ENCODE peak calls at places on chromosomes 3 and 15, in ten cellular contexts. H, V, B, Q, O, F, K, T, P and E are unnamed samples.
A peak's percentile ranks its signal among the peaks of the same experiment; 100 is the strongest.

GRCh38 chr3:197003461-197004385 is 25.9 kb downstream of the MELTF start:
- DNase-seq in B (peak; percentile 79), H (peak; percentile 28), T (no peak), O (peak; percentile 57), Q (no peak), F (peak; percentile 49), K (peak; percentile 33), P (no peak), V (no peak), E (no peak)

GRCh38 chr3:142886021-142886420 is 2.9 kb downstream of the PCOLCE2 start:
- DNase-seq in K (no peak), F (no peak), O (no peak), T (no peak), V (no peak), B (no peak), Q (no peak), H (no peak), P (no peak), E (no peak)

GRCh38 chr15:40392986-40393948 is 10.7 kb downstream of the KNSTRN start:
- DNase-seq in Q (no peak), K (no peak), O (no peak), T (no peak), B (no peak), V (no peak), F (no peak), H (no peak), P (peak; percentile 66), E (peak; percentile 18)

GRCh38 chr3:137946341-137946973 is 63.5 kb upstream of the CLDN18 start:
- DNase-seq in H (peak; percentile 89), T (peak; percentile 39), K (peak; percentile 50), Q (peak; percentile 84), O (peak; percentile 24), B (no peak), F (peak; percentile 45), P (peak; percentile 77), V (peak; percentile 24), E (peak; percentile 34)

GRCh38 chr3:108388136-108389132 is 92.1 kb downstream of the HHLA2 start:
- DNase-seq in F (no peak), T (peak; percentile 64), H (no peak), P (no peak), K (no peak), B (no peak), O (no peak), Q (no peak), V (no peak), E (no peak)

GRCh38 chr3:157467165-157467564 is 30.5 kb downstream of the PTX3 start:
- DNase-seq in F (no peak), T (peak; percentile 33), O (no peak), Q (no peak), H (no peak), P (peak; percentile 57), B (no peak), V (no peak), K (no peak), E (no peak)

GRCh38 chr3:171640520-171641412 is 169.5 kb downstream of the PLD1 start:
- DNase-seq in P (peak; percentile 52), H (peak; percentile 23), V (peak; percentile 21), K (no peak), O (no peak), T (peak; percentile 63), Q (no peak), B (no peak), F (no peak), E (peak; percentile 7)

GRCh38 chr15:68211656-68212320 is 6.7 kb upstream of the CALML4 start:
- DNase-seq in K (no peak), P (no peak), V (no peak), H (no peak), B (peak; percentile 70), T (no peak), F (no peak), Q (no peak), O (no peak), E (no peak)

GRCh38 chr3:14179114-14179465 is 473 bp downstream of the LSM3 start:
- DNase-seq in H (no peak), T (no peak), V (no peak), F (no peak), K (no peak), B (no peak), P (no peak), Q (no peak), O (no peak), E (no peak)

GRCh38 chr3:74091204-74091603 is 466.5 kb upstream of the PDZRN3 start:
- DNase-seq in F (no peak), T (no peak), K (no peak), Q (no peak), P (no peak), B (no peak), H (no peak), O (no peak), V (no peak), E (no peak)

GRCh38 chr3:124383051-124383450 is 347.2 kb upstream of the UMPS start:
- DNase-seq in O (no peak), F (no peak), Q (no peak), H (no peak), V (no peak), P (no peak), B (no peak), T (no peak), K (no peak), E (no peak)

GRCh38 chr3:180294282-180295027 is 257.7 kb upstream of the PEX5L start:
- DNase-seq in F (no peak), B (no peak), T (no peak), V (no peak), H (no peak), P (no peak), K (peak; percentile 22), O (no peak), Q (no peak), E (no peak)

GRCh38 chr3:180295811-180296210 is 259.1 kb upstream of the PEX5L start:
- DNase-seq in V (no peak), F (no peak), P (no peak), K (peak; percentile 84), T (no peak), B (no peak), H (no peak), Q (peak; percentile 83), O (no peak), E (no peak)

GRCh38 chr3:180296971-180297370 is 260.2 kb upstream of the PEX5L start:
- DNase-seq in H (no peak), O (no peak), B (no peak), P (no peak), Q (no peak), K (peak; percentile 63), V (no peak), F (no peak), T (no peak), E (no peak)
- TF ChIP-seq CTCF in H (no peak), O (no peak), B (no peak), P (no peak), Q (no peak), K (no peak), V (no peak), F (no peak), T (no peak), E (no peak)

GRCh38 chr15:49145651-49146609 is 9.5 kb downstream of the COPS2 start:
- DNase-seq in K (peak; percentile 48), Q (peak; percentile 60), O (no peak), V (no peak), P (peak; percentile 77), F (no peak), B (no peak), H (peak; percentile 61), T (peak; percentile 41), E (peak; percentile 23)
- TF ChIP-seq CTCF in K (peak; percentile 53), Q (peak; percentile 40), O (peak; percentile 22), V (peak; percentile 79), P (peak; percentile 71), F (peak; percentile 66), B (peak; percentile 6), H (peak; percentile 88), T (peak; percentile 88), E (peak; percentile 72)

DNA sequence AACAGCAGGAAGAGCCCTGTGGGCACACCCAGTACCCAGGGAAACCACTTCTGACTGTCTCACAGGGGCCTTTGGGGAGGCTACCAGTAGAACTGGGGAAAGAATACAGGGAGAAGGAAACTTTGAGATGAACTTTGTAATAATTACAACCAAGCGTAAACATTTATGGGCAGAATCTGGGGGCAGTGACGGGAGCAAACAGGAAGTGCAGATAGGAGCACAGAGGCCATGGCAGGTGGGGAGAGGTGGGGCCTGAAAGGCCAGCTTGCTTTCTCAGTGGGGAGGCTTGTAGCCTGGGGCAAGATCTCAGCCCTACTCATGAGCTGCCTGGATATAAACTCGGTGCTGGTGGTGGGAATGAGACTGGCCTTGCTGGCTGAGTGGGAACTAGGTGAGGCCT is 209.8 kb downstream of the PLCH1 start:
- DNase-seq in V (no peak), K (no peak), Q (no peak), H (no peak), F (no peak), P (no peak), T (no peak), O (no peak), B (no peak), E (no peak)
- TF ChIP-seq CTCF in V (no peak), K (no peak), Q (no peak), H (no peak), F (no peak), P (no peak), T (no peak), O (no peak), B (no peak), E (no peak)

DNA sequence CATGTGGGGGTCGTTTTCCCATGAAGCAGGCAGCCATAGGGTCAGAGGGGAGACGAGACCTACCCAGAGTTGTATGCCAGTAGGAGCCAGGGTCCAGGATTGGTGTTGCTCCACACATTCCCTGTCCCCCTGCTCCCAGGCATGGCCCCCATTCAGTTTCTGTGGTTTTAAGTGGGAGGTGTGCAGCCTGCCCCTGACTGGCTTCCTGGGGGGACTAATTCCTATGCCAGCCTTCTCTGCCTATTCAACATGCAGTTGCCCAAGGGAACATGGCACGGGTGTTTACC is 126.3 kb downstream of the EEFSEC start:
- DNase-seq in F (no peak), B (peak; percentile 28), T (no peak), H (no peak), V (no peak), K (no peak), P (no peak), Q (no peak), O (no peak), E (no peak)
- TF ChIP-seq CTCF in F (no peak), B (no peak), T (no peak), H (no peak), V (no peak), K (no peak), P (no peak), Q (no peak), O (no peak), E (no peak)

DNA sequence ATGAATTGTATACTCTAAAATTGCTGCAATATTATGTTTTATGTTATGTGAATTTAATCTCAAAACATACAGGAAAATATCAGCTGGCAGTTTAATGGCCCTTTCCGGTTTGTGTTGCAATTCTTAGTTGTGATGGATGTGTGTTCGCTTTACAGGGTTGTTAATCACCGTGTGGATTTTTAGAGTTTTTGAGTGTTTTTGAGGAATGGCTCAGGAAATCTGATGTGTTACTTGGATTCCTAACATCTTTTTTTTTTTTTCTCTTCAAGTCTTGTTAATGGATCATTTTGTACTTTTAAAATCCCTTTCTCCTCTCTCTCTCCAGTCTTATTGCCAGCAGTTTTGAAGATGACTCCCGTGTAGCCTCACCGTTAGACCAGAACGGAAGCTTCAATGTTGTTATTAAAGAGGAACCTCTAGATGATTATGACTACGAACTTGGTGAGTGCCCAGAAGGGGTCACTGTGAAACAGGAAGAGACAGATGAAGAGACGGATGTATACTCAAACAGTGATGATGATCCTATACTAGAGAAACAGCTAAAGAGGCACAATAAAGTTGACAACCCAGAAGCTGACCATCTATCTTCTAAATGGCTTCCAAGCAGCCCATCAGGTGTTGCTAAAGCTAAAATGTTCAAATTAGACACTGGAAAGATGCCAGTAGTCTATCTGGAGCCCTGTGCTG is 35.7 kb downstream of the MGA start:
- DNase-seq in H (no peak), P (peak; percentile 36), B (no peak), F (no peak), V (peak; percentile 16), Q (no peak), K (peak; percentile 33), O (no peak), T (peak; percentile 7), E (no peak)
- TF ChIP-seq CTCF in H (no peak), P (peak; percentile 9), B (no peak), F (peak; percentile 63), V (peak; percentile 51), Q (no peak), K (no peak), O (no peak), T (peak; percentile 39), E (peak; percentile 3)